ENCODE peak calls at places on chromosomes 6 and 20, in ten cellular contexts. One of them, this sample, is unnamed.

GRCh38 chr6:45665859-45666258 is 288.1 kb upstream of the SUPT3H start:
- DNase-seq in HFF-Myc: no peak
- DNase-seq in ACHN: no peak
- DNase-seq in uterus: no peak
- DNase-seq in C1 segment of cervical spinal cord: no peak
- DNase-seq in tibial nerve: no peak
- DNase-seq in cerebellum: no peak
- DNase-seq in stimulated activated CD4-positive, alpha-beta T cell treated with anti-CD3 and anti-CD28 coated beads, Interleukin-12 subunit alpha, Interleukin-12 subunit beta, amount 100 ng/mL, for 48 hours: no peak
- DNase-seq in AG04450: no peak
- DNase-seq in epithelial cell of esophagus: no peak
- DNase-seq in this sample: no peak

GRCh38 chr6:84749181-84749580 is 15.2 kb downstream of the TBX18 start:
- DNase-seq in HFF-Myc: no peak
- DNase-seq in ACHN: no peak
- DNase-seq in uterus: no peak
- DNase-seq in C1 segment of cervical spinal cord: no peak
- DNase-seq in tibial nerve: no peak
- DNase-seq in cerebellum: no peak
- DNase-seq in stimulated activated CD4-positive, alpha-beta T cell treated with anti-CD3 and anti-CD28 coated beads, Interleukin-12 subunit alpha, Interleukin-12 subunit beta, amount 100 ng/mL, for 48 hours: no peak
- DNase-seq in AG04450: no peak
- DNase-seq in epithelial cell of esophagus: no peak
- DNase-seq in this sample: no peak

GRCh38 chr6:151900897-151901485 is 93.5 kb downstream of the ESR1 start:
- DNase-seq in HFF-Myc: no peak
- DNase-seq in ACHN: no peak
- DNase-seq in uterus: no peak
- DNase-seq in C1 segment of cervical spinal cord: no peak
- DNase-seq in tibial nerve: no peak
- DNase-seq in cerebellum: no peak
- DNase-seq in stimulated activated CD4-positive, alpha-beta T cell treated with anti-CD3 and anti-CD28 coated beads, Interleukin-12 subunit alpha, Interleukin-12 subunit beta, amount 100 ng/mL, for 48 hours: no peak
- DNase-seq in AG04450: no peak
- DNase-seq in epithelial cell of esophagus: peak
- DNase-seq in this sample: no peak

GRCh38 chr6:5744497-5744896 is 262.2 kb downstream of the NRN1 start:
- DNase-seq in HFF-Myc: no peak
- DNase-seq in ACHN: no peak
- DNase-seq in uterus: no peak
- DNase-seq in C1 segment of cervical spinal cord: no peak
- DNase-seq in tibial nerve: no peak
- DNase-seq in cerebellum: no peak
- DNase-seq in stimulated activated CD4-positive, alpha-beta T cell treated with anti-CD3 and anti-CD28 coated beads, Interleukin-12 subunit alpha, Interleukin-12 subunit beta, amount 100 ng/mL, for 48 hours: no peak
- DNase-seq in AG04450: no peak
- DNase-seq in epithelial cell of esophagus: no peak
- DNase-seq in this sample: no peak

GRCh38 chr6:79335133-79335674 is 100.7 kb upstream of the HMGN3 start:
- DNase-seq in HFF-Myc: no peak
- DNase-seq in ACHN: no peak
- DNase-seq in uterus: no peak
- DNase-seq in C1 segment of cervical spinal cord: no peak
- DNase-seq in tibial nerve: no peak
- DNase-seq in cerebellum: no peak
- DNase-seq in stimulated activated CD4-positive, alpha-beta T cell treated with anti-CD3 and anti-CD28 coated beads, Interleukin-12 subunit alpha, Interleukin-12 subunit beta, amount 100 ng/mL, for 48 hours: peak
- DNase-seq in AG04450: no peak
- DNase-seq in epithelial cell of esophagus: no peak
- DNase-seq in this sample: no peak

GRCh38 chr6:14930366-14930989 is 315.4 kb upstream of the JARID2 start:
- DNase-seq in HFF-Myc: no peak
- DNase-seq in ACHN: no peak
- DNase-seq in uterus: no peak
- DNase-seq in C1 segment of cervical spinal cord: no peak
- DNase-seq in tibial nerve: no peak
- DNase-seq in cerebellum: no peak
- DNase-seq in stimulated activated CD4-positive, alpha-beta T cell treated with anti-CD3 and anti-CD28 coated beads, Interleukin-12 subunit alpha, Interleukin-12 subunit beta, amount 100 ng/mL, for 48 hours: no peak
- DNase-seq in AG04450: no peak
- DNase-seq in epithelial cell of esophagus: peak
- DNase-seq in this sample: no peak

GRCh38 chr20:63378115-63378429 is 16.9 kb upstream of the CHRNA4 start:
- DNase-seq in HFF-Myc: no peak
- DNase-seq in ACHN: no peak
- DNase-seq in uterus: no peak
- DNase-seq in C1 segment of cervical spinal cord: no peak
- DNase-seq in tibial nerve: no peak
- DNase-seq in cerebellum: no peak
- DNase-seq in stimulated activated CD4-positive, alpha-beta T cell treated with anti-CD3 and anti-CD28 coated beads, Interleukin-12 subunit alpha, Interleukin-12 subunit beta, amount 100 ng/mL, for 48 hours: no peak
- DNase-seq in AG04450: no peak
- DNase-seq in epithelial cell of esophagus: no peak
- DNase-seq in this sample: no peak

GRCh38 chr6:2858678-2859324 is 17.1 kb upstream of the SERPINB1 start:
- DNase-seq in HFF-Myc: no peak
- DNase-seq in ACHN: no peak
- DNase-seq in uterus: no peak
- DNase-seq in C1 segment of cervical spinal cord: no peak
- DNase-seq in tibial nerve: no peak
- DNase-seq in cerebellum: no peak
- DNase-seq in stimulated activated CD4-positive, alpha-beta T cell treated with anti-CD3 and anti-CD28 coated beads, Interleukin-12 subunit alpha, Interleukin-12 subunit beta, amount 100 ng/mL, for 48 hours: no peak
- DNase-seq in AG04450: no peak
- DNase-seq in epithelial cell of esophagus: no peak
- DNase-seq in this sample: no peak

GRCh38 chr6:95959291-95959690 is 56.5 kb upstream of the FUT9 start:
- DNase-seq in HFF-Myc: no peak
- DNase-seq in ACHN: no peak
- DNase-seq in uterus: no peak
- DNase-seq in C1 segment of cervical spinal cord: no peak
- DNase-seq in tibial nerve: no peak
- DNase-seq in cerebellum: no peak
- DNase-seq in stimulated activated CD4-positive, alpha-beta T cell treated with anti-CD3 and anti-CD28 coated beads, Interleukin-12 subunit alpha, Interleukin-12 subunit beta, amount 100 ng/mL, for 48 hours: no peak
- DNase-seq in AG04450: no peak
- DNase-seq in epithelial cell of esophagus: no peak
- DNase-seq in this sample: no peak

GRCh38 chr6:106547961-106548453 is 81.3 kb downstream of the RTN4IP1 start:
- DNase-seq in HFF-Myc: peak
- DNase-seq in ACHN: no peak
- DNase-seq in uterus: no peak
- DNase-seq in C1 segment of cervical spinal cord: no peak
- DNase-seq in tibial nerve: no peak
- DNase-seq in cerebellum: no peak
- DNase-seq in stimulated activated CD4-positive, alpha-beta T cell treated with anti-CD3 and anti-CD28 coated beads, Interleukin-12 subunit alpha, Interleukin-12 subunit beta, amount 100 ng/mL, for 48 hours: peak
- DNase-seq in AG04450: peak
- DNase-seq in epithelial cell of esophagus: peak
- DNase-seq in this sample: no peak

GRCh38 chr20:37992802-37993538 is 40.3 kb downstream of the TTI1 start:
- DNase-seq in HFF-Myc: peak
- DNase-seq in ACHN: peak
- DNase-seq in uterus: no peak
- DNase-seq in C1 segment of cervical spinal cord: no peak
- DNase-seq in tibial nerve: no peak
- DNase-seq in cerebellum: no peak
- DNase-seq in stimulated activated CD4-positive, alpha-beta T cell treated with anti-CD3 and anti-CD28 coated beads, Interleukin-12 subunit alpha, Interleukin-12 subunit beta, amount 100 ng/mL, for 48 hours: no peak
- DNase-seq in AG04450: peak
- DNase-seq in epithelial cell of esophagus: peak
- DNase-seq in this sample: no peak

GRCh38 chr6:149095842-149096241 is 221.7 kb upstream of the TAB2 start:
- DNase-seq in HFF-Myc: no peak
- DNase-seq in ACHN: no peak
- DNase-seq in uterus: no peak
- DNase-seq in C1 segment of cervical spinal cord: no peak
- DNase-seq in tibial nerve: no peak
- DNase-seq in cerebellum: no peak
- DNase-seq in stimulated activated CD4-positive, alpha-beta T cell treated with anti-CD3 and anti-CD28 coated beads, Interleukin-12 subunit alpha, Interleukin-12 subunit beta, amount 100 ng/mL, for 48 hours: no peak
- DNase-seq in AG04450: no peak
- DNase-seq in epithelial cell of esophagus: no peak
- DNase-seq in this sample: no peak

This sample was measured in progenitor cell of endocrine pancreas.